ENCODE peak calls at places on chromosomes 3 and 15, in six cellular contexts. S, E, B, M, Q and D are unnamed samples.

GRCh38 chr3:32105291-32106131 is 909 bp upstream of the GPD1L start:
- DNase-seq in B (no peak), S (no peak), Q (no peak), M (no peak), E (no peak), D (no peak)

GRCh38 chr3:30408105-30408557 is 198.3 kb upstream of the TGFBR2 start:
- DNase-seq in M (no peak), S (no peak), E (no peak), Q (no peak), B (no peak), D (no peak)

GRCh38 chr15:67064607-67065530 is 533 bp upstream of the SMAD3 start:
- DNase-seq in Q (no peak), M (peak; percentile 55), B (peak; percentile 56), S (peak; percentile 89), E (peak; percentile 81), D (peak; percentile 46)

GRCh38 chr3:146554168-146554760 is 9.9 kb upstream of the PLSCR1 start:
- DNase-seq in S (no peak), B (no peak), E (no peak), Q (no peak), M (no peak), D (no peak)

GRCh38 chr15:42921049-42921731 is 612 bp upstream of the TTBK2 start:
- DNase-seq in M (peak; percentile 11), B (no peak), Q (no peak), E (peak; percentile 44), S (no peak), D (no peak)

GRCh38 chr3:85740561-85740960 is 781.8 kb downstream of the CADM2 start:
- DNase-seq in S (no peak), Q (no peak), B (no peak), M (no peak), E (no peak), D (no peak)

GRCh38 chr3:150277444-150277843 is 130.7 kb upstream of the TSC22D2 start:
- DNase-seq in E (no peak), S (no peak), M (no peak), Q (no peak), B (no peak), D (no peak)

GRCh38 chr15:43127752-43128151 is 5.6 kb upstream of the TMEM62 start:
- DNase-seq in E (no peak), S (no peak), M (no peak), B (no peak), Q (no peak), D (no peak)

GRCh38 chr3:8191406-8191805 is 310.2 kb upstream of the LMCD1 start:
- DNase-seq in Q (no peak), E (no peak), S (no peak), M (no peak), B (no peak), D (no peak)
- TF ChIP-seq CTCF in Q (no peak), E (no peak), S (no peak), M (no peak), B (no peak), D (no peak)

GRCh38 chr3:149131594-149131993 is 2.2 kb downstream of the HPS3 start:
- DNase-seq in M (no peak), E (no peak), S (no peak), B (no peak), Q (no peak), D (no peak)

GRCh38 chr3:149134560-149134959 is 5.1 kb downstream of the HPS3 start:
- DNase-seq in B (no peak), S (no peak), Q (no peak), M (no peak), E (no peak), D (no peak)

GRCh38 chr3:149128856-149129255 is 582 bp upstream of the HPS3 start:
- DNase-seq in M (no peak), E (no peak), S (no peak), B (no peak), Q (no peak), D (no peak)

GRCh38 chr3:149129326-149130123 is at the start of gene HPS3:
- DNase-seq in M (peak; percentile 83), Q (no peak), E (peak; percentile 96), S (peak; percentile 99), B (peak; percentile 76), D (peak; percentile 81)
- TF ChIP-seq CTCF in M (no peak), Q (peak; percentile 4), E (no peak), S (no peak), B (peak; percentile 8), D (no peak)

GRCh38 chr3:174216948-174217718 is 642.0 kb upstream of the NAALADL2 start:
- DNase-seq in B (no peak), E (no peak), Q (no peak), M (no peak), S (no peak), D (no peak)

GRCh38 chr3:174221155-174221554 is 638.0 kb upstream of the NAALADL2 start:
- DNase-seq in E (no peak), Q (no peak), M (no peak), B (no peak), S (no peak), D (no peak)

GRCh38 chr3:174223042-174223441 is 636.1 kb upstream of the NAALADL2 start:
- DNase-seq in S (no peak), E (no peak), M (no peak), B (no peak), Q (no peak), D (no peak)

GRCh38 chr3:174218011-174218410 is 641.1 kb upstream of the NAALADL2 start:
- DNase-seq in S (no peak), M (no peak), B (no peak), E (no peak), Q (no peak), D (no peak)

DNA sequence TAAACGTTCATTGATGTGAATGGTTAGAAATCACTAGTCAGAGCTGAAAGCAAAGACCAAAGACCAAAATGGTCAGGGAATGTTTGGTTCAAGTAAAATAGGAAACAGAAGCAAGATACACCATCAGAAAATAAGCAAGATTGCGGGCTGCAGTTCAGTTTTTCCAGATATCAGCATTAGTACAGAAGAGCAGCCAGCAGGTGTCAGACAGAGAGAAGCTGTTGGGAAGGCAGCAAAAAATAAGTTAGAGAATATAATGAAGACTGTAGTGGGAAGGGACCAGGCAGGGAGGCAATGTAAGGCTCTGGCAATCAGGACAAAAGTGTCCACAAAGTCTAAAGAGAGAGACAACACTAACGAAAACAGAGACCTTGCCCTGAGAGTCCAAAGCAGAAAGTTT is 639.4 kb upstream of the NAALADL2 start:
- DNase-seq in M (no peak), E (peak; percentile 17), S (no peak), Q (no peak), B (no peak), D (no peak)
- TF ChIP-seq CTCF in M (no peak), E (peak; percentile 33), S (no peak), Q (no peak), B (peak; percentile 12), D (no peak)

DNA sequence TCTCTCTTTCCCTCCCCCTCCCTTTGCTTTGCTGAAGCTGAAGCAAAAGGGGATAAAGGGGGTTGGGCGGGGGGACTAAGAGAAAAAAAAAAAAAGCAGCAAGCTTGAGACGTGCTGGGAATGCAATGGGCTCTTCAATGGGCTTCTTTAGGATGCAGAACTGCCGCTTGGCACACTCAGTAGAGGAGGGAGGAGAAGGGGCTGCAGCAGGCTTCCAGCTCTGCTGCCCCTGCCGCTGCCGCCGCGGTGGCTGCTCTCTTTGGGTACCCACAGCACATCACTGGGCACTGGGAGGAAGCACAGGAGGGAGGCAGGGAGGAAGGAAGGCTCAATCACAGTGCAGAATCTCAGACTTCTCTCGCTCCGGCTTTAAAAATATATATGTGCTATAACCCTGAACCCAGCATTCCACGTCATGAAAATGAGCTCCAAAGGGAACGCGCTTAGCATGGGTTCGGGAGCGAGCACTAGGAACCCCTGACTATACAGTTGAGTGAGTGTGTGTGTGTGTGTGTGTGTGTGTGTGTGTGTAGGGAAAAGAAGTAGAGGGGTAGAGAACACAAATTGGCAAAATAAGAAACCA is 3.5 kb downstream of the SLITRK3 start:
- DNase-seq in M (peak; percentile 13), B (no peak), E (peak; percentile 87), Q (no peak), S (no peak), D (no peak)
- TF ChIP-seq CTCF in M (no peak), B (no peak), E (no peak), Q (no peak), S (no peak), D (no peak)

GRCh38 chr15:65196637-65197336 is 11.6 kb upstream of the CLPX start:
- DNase-seq in B (no peak), S (no peak), Q (no peak), M (no peak), E (peak; percentile 38), D (no peak)
- TF ChIP-seq CTCF in B (no peak), S (no peak), Q (no peak), M (no peak), E (no peak), D (no peak)